ENCODE peak calls at places on chromosomes 16 and 17, in four cellular contexts. S, J, E and Y are unnamed samples.

GRCh38 chr17:19342611-19343255 is 19.8 kb downstream of the B9D1 start:
- DNase-seq in S (no peak), J (no peak), E (no peak), Y (no peak)

GRCh38 chr16:25065899-25066298 is 45.6 kb upstream of the LCMT1 start:
- DNase-seq in S (no peak), J (no peak), E (no peak), Y (peak; percentile 69)

GRCh38 chr16:13791095-13791494 is 128.9 kb upstream of the ERCC4 start:
- DNase-seq in S (no peak), J (no peak), E (no peak), Y (no peak)

GRCh38 chr17:40547079-40547784 is 18.0 kb downstream of the CCR7 start:
- DNase-seq in S (no peak), J (no peak), E (peak; percentile 85), Y (no peak)

GRCh38 chr17:55296699-55297098 is 31.9 kb downstream of the HLF start:
- DNase-seq in S (no peak), J (no peak), E (no peak), Y (no peak)

GRCh38 chr17:68981288-68981687 is 26.1 kb upstream of the ABCA8 start:
- DNase-seq in S (no peak), J (no peak), E (no peak), Y (peak; percentile 13)

GRCh38 chr16:1413684-1414531 is 596 bp downstream of the UNKL start:
- DNase-seq in S (peak; percentile 75), J (peak; percentile 44), E (peak; percentile 80), Y (peak; percentile 85)

GRCh38 chr16:23072084-23072599 is 77.1 kb downstream of the USP31 start:
- DNase-seq in S (no peak), J (no peak), E (no peak), Y (no peak)

GRCh38 chr17:45276031-45276430 is 14.1 kb upstream of the SPATA32 start:
- DNase-seq in S (no peak), J (no peak), E (no peak), Y (no peak)

GRCh38 chr17:21288581-21289017 is 4.1 kb downstream of the MAP2K3 start:
- DNase-seq in S (no peak), J (no peak), E (peak; percentile 85), Y (peak; percentile 58)

GRCh38 chr17:82369211-82369610 is 2.4 kb upstream of the UTS2R start:
- DNase-seq in S (no peak), J (no peak), E (no peak), Y (no peak)

GRCh38 chr17:4810696-4811289 is 3.8 kb downstream of the PLD2 start:
- DNase-seq in S (no peak), J (no peak), E (no peak), Y (no peak)

GRCh38 chr16:30697264-30698138 is 1.5 kb upstream of the SRCAP start:
- DNase-seq in S (no peak), J (no peak), E (no peak), Y (peak; percentile 94)

GRCh38 chr17:45160505-45161287 is 979 bp upstream of the HEXIM2 start:
- DNase-seq in S (peak; percentile 83), J (peak; percentile 40), E (peak; percentile 85), Y (no peak)

GRCh38 chr17:15944720-15945492 is at the start of gene ADORA2B:
- DNase-seq in S (peak; percentile 82), J (no peak), E (peak; percentile 88), Y (peak; percentile 87)

GRCh38 chr16:53358884-53359283 is 75.4 kb upstream of the RBL2 start:
- DNase-seq in S (no peak), J (no peak), E (peak; percentile 65), Y (no peak)

GRCh38 chr17:39547713-39548478 is 59.8 kb downstream of the NEUROD2 start:
- DNase-seq in S (peak; percentile 86), J (peak; percentile 66), E (peak; percentile 76), Y (peak; percentile 74)

GRCh38 chr16:50202926-50203624 is 50.0 kb downstream of the TENT4B start:
- DNase-seq in S (no peak), J (no peak), E (no peak), Y (no peak)

GRCh38 chr16:19898924-19899604 is 14.4 kb upstream of the GPRC5B start:
- DNase-seq in S (peak; percentile 67), J (no peak), E (peak; percentile 61), Y (peak; percentile 61)

GRCh38 chr17:61581611-61582349 is 9.2 kb downstream of the NACA2 start:
- DNase-seq in S (no peak), J (no peak), E (no peak), Y (no peak)

GRCh38 chr16:53061701-53062159 is 6.9 kb downstream of the CHD9 start:
- DNase-seq in S (no peak), J (no peak), E (peak; percentile 62), Y (peak; percentile 71)

GRCh38 chr17:64160378-64160777 is 30.4 kb upstream of the ERN1 start:
- DNase-seq in S (no peak), J (no peak), E (no peak), Y (no peak)

GRCh38 chr16:997440-998051 is 16.0 kb downstream of the SOX8 start:
- DNase-seq in S (peak; percentile 75), J (no peak), E (peak; percentile 9), Y (no peak)

GRCh38 chr16:52812945-52813556 is 239.6 kb downstream of the CHD9NB start:
- DNase-seq in S (no peak), J (no peak), E (no peak), Y (no peak)

GRCh38 chr17:81019563-81020442 is 15.1 kb upstream of the BAIAP2 start:
- DNase-seq in S (no peak), J (no peak), E (no peak), Y (no peak)

GRCh38 chr16:714558-715447 is at the start of gene METRN:
- DNase-seq in S (peak; percentile 99), J (peak; percentile 73), E (peak; percentile 84), Y (peak; percentile 98)

GRCh38 chr16:15057755-15058417 is 2.0 kb upstream of the NTAN1 start:
- DNase-seq in S (no peak), J (no peak), E (no peak), Y (no peak)

GRCh38 chr16:15053904-15054303 is 2.0 kb downstream of the NTAN1 start:
- DNase-seq in S (no peak), J (no peak), E (no peak), Y (no peak)

GRCh38 chr16:15052747-15053476 is 3.0 kb downstream of the NTAN1 start:
- DNase-seq in S (no peak), J (no peak), E (peak; percentile 74), Y (no peak)

GRCh38 chr16:15054357-15055140 is 1.3 kb downstream of the NTAN1 start:
- DNase-seq in S (no peak), J (no peak), E (no peak), Y (no peak)

DNA sequence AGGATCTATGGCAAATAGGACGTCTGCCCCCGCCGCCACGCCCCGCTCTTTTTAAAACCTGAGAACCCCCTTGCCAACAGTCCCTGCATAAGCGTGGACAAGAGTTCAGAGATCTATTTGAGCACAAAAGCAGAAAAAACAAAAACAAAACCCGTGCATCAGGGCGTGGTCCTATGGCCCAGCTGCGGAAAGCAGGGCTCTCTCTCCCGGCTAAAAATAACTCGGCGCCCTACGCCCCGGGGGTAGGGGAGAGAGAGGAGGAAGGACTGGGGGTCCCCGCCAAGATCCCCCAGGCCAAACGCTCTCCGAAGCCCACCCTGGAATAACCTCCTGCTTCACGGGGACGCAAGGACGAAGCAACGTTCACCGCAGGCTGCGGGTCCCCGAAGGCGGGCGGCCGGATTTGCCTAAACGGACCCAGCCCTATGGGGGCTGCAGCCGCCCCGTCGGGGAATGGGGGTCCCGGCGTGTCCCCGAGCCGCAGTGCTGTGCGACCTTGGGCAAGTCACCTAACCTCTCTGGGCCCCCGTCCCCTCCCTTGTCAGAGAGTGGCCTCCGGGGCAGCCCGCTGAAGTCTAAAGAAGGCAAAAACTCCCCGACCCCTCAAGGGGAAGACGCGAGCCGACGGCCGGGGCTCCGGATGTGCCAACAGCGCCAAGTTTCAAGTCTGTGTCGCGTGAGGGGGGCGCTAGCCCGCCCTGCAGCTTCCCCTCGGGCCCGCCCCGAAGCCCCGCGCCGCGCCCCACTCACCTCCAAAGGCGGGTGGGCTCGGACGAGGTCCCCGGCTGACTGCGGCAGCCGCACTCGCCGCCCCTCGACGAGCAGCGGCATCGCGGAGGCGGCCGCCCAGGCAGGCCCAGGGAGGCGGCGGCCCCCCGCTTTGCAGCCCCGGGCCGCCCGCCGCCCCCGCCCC is 477 bp downstream of the NTAN1 start:
- DNase-seq in S (no peak), J (no peak), E (peak; percentile 78), Y (peak; percentile 40)
- TF ChIP-seq CTCF in S (no peak), J (peak; percentile 32), E (peak; percentile 14), Y (no peak)

GRCh38 chr17:44084131-44084538 is 13.6 kb downstream of the G6PC3 start:
- DNase-seq in S (peak; percentile 39), J (no peak), E (peak; percentile 53), Y (peak; percentile 45)
- TF ChIP-seq CTCF in S (peak; percentile 14), J (no peak), E (peak; percentile 40), Y (no peak)

GRCh38 chr17:58329808-58330543 is 1.4 kb upstream of the TSPOAP1 start:
- DNase-seq in S (no peak), J (no peak), E (peak; percentile 82), Y (no peak)

GRCh38 chr17:58330544-58330996 is 2.0 kb upstream of the TSPOAP1 start:
- DNase-seq in S (no peak), J (no peak), E (peak; percentile 62), Y (no peak)

GRCh38 chr17:58328195-58329034 is at the start of gene TSPOAP1:
- DNase-seq in S (peak; percentile 77), J (no peak), E (peak; percentile 97), Y (peak; percentile 80)

GRCh38 chr17:58327363-58328194 is 1.0 kb downstream of the TSPOAP1 start:
- DNase-seq in S (no peak), J (no peak), E (no peak), Y (no peak)

DNA sequence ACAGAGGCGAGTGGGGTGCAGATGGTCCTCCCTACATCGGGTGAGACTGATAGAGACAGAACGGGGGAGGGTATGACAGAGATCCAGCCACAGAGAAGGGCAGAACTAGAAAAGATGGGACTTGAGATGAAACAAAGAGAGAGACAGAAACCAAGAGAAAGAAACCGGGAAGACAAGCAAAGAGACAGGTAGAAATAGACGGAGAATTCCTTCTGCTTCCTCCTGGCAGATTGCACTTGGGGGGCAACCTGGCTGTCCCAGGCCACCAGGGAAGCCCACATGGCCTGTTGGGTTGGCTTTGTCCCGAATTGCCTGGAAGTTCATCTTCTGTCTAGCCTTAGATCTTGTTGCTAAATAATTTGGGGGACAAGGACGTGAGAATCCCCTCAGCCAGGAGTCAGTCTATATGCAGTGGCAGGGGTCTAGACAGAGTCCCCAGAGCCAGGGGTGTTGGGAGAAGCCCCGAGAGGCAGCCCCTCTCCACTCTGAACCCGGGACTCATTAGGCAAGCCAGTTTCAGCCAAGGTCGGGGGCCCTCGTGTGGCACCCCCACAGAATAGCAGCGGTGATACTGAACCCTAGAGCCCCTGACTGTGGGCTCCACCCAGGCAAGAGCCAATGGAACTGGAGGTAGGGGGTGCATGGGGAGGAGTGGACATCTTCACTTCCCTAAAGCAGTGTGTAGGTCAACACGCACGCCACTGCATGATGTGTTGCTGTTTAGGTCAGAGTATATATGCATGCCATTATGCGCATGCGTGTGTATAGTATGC is 626 bp upstream of the TSPOAP1 start:
- DNase-seq in S (no peak), J (no peak), E (peak; percentile 98), Y (peak; percentile 81)
- TF ChIP-seq CTCF in S (peak; percentile 27), J (peak; percentile 84), E (peak; percentile 49), Y (peak; percentile 35)

DNA sequence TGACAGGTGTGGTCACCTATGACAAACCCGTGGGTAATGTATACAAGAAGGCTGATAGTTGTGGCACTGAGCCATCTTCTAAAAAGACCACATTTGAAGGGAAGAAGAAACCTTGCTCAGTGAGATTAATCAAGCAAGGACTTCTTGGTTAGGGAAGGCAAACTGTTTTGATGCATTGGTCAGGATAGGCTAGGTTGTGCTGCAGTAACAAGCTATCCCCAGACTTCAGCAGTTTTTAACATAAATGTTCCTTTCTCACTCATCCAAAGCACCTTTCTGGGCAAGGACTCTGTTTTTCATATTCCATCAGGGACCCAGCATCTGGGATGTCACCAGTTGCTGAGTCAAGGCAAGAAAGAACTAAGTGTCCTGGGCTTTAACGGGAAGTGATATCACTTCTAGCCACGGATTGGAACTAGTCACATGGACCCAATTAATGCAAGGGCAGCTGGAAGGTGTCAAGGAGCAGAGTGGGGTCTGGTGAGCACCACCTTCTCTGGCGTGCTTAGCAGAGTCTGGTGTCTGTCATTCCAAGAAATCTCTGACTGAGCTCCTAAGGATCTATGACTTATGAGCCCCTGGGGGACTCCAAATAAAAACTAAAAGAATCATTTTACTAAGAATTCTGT is 52.0 kb upstream of the CCL2 start:
- DNase-seq in S (no peak), J (no peak), E (no peak), Y (no peak)
- TF ChIP-seq CTCF in S (no peak), J (no peak), E (no peak), Y (no peak)